ENCODE peak calls at places on chromosome 12, in four cellular contexts. K, B, H and Z are unnamed samples.

GRCh38 chr12:82728710-82729109 is 42.0 kb downstream of the TMTC2 start:
- DNase-seq in K (no peak), B (no peak), H (no peak), Z (no peak)

GRCh38 chr12:68636268-68636667 is 25.6 kb downstream of the RAP1B start:
- DNase-seq in K (peak), B (no peak), H (no peak), Z (no peak)

GRCh38 chr12:12441891-12442461 is 85.1 kb downstream of the BORCS5 start:
- DNase-seq in K (peak), B (no peak), H (no peak), Z (no peak)

GRCh38 chr12:95445884-95446482 is 28.0 kb upstream of the METAP2 start:
- DNase-seq in K (no peak), B (no peak), H (no peak), Z (no peak)

GRCh38 chr12:125161712-125162023 is 96.4 kb downstream of the AACS start:
- DNase-seq in K (no peak), B (no peak), H (no peak), Z (no peak)

GRCh38 chr12:19482551-19483109 is 43.3 kb downstream of the AEBP2 start:
- DNase-seq in K (peak), B (peak), H (no peak), Z (no peak)

GRCh38 chr12:152440-152839 is 61.5 kb downstream of the SLC6A12 start:
- DNase-seq in K (peak), B (no peak), H (no peak), Z (no peak)

GRCh38 chr12:58443273-58443980 is 476.9 kb downstream of the LRIG3 start:
- DNase-seq in K (peak), B (no peak), H (no peak), Z (no peak)

GRCh38 chr12:69437073-69437472 is 33.1 kb upstream of the FRS2 start:
- DNase-seq in K (no peak), B (no peak), H (no peak), Z (no peak)

GRCh38 chr12:67705394-67706370 is 57.1 kb downstream of the DYRK2 start:
- DNase-seq in K (no peak), B (no peak), H (no peak), Z (no peak)

GRCh38 chr12:27140478-27140969 is 58.1 kb upstream of the C12orf71 start:
- DNase-seq in K (no peak), B (no peak), H (no peak), Z (no peak)

GRCh38 chr12:44286336-44286735 is 450.5 kb downstream of the TMEM117 start:
- DNase-seq in K (peak), B (no peak), H (no peak), Z (no peak)

GRCh38 chr12:51371295-51371953 is 19.8 kb downstream of the GALNT6 start:
- DNase-seq in K (peak), B (no peak), H (no peak), Z (no peak)

GRCh38 chr12:114508529-114509129 is 102.7 kb upstream of the TBX5 start:
- DNase-seq in K (peak), B (peak), H (peak), Z (peak)

GRCh38 chr12:98084950-98085349 is 430.4 kb upstream of the TMPO start:
- DNase-seq in K (peak), B (no peak), H (no peak), Z (no peak)

DNA sequence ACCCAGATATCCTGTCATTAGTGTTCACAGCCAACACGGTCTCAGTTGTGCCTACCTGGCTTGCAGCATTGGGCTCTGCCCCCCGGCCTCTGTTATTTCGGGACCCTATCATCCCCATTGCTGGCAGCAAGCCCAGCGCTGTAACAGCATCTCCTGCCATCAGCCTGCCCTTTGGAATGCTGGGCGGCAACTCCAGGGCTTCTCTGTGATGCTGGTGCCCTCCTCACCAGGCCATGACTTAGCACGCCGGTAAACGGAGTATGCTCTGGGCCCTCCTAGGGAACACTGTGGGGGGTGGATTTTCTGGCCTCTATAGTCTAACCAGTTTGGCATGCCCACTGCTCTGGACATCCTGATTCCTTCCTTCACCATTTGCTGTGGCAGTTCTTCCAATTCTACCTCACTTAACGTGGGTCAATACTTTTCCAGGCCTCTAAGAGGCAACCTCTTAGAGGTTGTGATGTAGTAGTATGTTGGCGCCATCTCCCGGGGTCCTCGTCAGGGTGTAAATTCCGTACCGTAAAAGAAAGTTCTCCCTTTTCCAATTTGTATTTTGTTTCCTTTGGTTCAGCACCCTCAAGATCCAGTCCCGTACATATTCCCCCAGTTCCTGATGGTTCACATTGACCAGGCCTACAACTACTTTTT is 80.0 kb downstream of the SINHCAF start:
- DNase-seq in K (no peak), B (no peak), H (no peak), Z (no peak)
- TF ChIP-seq CTCF in K (no peak), B (peak), H (no peak), Z (no peak)

DNA sequence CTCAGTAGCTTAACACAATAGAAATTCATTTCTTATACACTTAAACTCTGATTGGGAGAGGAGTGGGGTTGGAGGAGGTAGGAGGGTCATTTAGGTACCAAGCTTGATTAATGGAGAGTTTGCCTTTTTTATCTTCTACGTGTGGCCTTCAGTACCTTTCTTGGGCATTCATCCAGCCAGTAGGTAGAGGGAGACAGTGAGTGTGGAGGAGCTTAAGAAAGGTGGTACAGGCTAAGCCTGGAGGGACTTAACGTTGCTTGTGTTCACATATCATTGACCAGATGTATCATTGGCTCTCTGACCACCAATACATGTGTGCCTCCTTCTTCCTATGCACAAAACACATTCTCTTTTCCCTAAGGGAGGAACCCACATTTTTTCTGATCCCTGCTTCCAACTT is 232.9 kb upstream of the CRY1 start:
- DNase-seq in K (no peak), B (no peak), H (no peak), Z (no peak)
- TF ChIP-seq CTCF in K (no peak), B (no peak), H (no peak), Z (no peak)

DNA sequence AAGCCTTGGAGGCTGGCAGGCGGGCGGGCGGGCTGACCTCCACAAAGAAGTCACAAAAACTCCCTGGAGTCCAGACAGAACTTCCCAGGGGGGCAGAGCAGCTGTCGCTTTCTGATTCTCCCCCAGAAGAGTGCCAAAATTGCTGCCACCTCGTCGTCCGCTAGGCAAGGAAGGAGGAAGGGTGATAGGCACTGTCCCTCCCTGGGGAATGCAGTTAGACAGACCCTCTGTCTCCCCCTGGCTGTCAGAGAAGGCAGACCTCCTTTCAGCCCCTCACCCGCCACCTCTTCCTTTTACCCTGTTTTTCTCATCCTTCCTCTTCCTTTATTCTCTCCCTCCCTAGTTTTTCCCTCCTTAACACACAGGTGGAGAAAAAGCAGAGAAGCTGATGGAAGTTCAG is 18.7 kb downstream of the GRIN2B start:
- DNase-seq in K (peak), B (no peak), H (no peak), Z (no peak)
- TF ChIP-seq CTCF in K (peak), B (peak), H (no peak), Z (no peak)

GRCh38 chr12:118979763-118980406 is 1.5 kb upstream of the SRRM4 start:
- DNase-seq in K (peak), B (no peak), H (no peak), Z (no peak)
- TF ChIP-seq CTCF in K (peak), B (peak), H (no peak), Z (peak)

GRCh38 chr12:122082621-122083356 is 4.2 kb downstream of the MLXIP start:
- DNase-seq in K (no peak), B (no peak), H (no peak), Z (no peak)

GRCh38 chr12:122081108-122081696 is 2.6 kb downstream of the MLXIP start:
- DNase-seq in K (peak), B (no peak), H (no peak), Z (no peak)

GRCh38 chr12:122079532-122080081 is 1.1 kb downstream of the MLXIP start:
- DNase-seq in K (peak), B (no peak), H (no peak), Z (no peak)

GRCh38 chr12:122080149-122081107 is 1.9 kb downstream of the MLXIP start:
- DNase-seq in K (peak), B (no peak), H (no peak), Z (peak)

DNA sequence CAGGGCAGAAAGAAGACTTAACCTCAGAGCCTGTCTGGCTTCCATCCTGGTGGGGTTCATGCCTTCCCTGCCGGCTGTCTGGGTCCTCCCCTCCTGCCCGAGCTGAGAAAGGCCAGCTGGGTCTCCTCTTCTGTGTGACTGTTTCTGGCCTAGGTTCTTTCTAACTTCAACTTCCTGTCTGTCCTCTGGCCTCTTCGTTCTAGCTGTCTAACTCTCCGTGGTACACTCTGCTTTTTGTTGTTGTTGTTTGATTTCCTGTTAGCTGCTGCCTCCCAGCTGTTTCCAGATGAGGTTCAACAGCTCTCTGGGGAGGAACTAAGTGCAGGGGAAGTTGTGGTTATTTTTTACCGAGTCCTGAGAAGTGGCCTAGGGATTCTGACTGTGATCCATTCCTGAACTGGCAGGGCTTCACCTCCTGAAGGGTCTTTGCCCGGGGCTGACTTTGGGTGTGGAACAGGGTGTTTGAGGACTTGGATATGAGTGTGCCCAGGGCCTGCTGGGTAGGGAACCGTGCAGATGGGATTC is 3.2 kb downstream of the MLXIP start:
- DNase-seq in K (peak), B (peak), H (no peak), Z (no peak)
- TF ChIP-seq CTCF in K (no peak), B (peak), H (no peak), Z (no peak)